ENCODE peak calls at places on chromosomes 7 and 10, in nine cellular contexts. R is Caco-2, D is heart right ventricle, V is small intestine, H is psoas muscle, X is tibial nerve, E is HCT116, B is fibroblast of lung, U is HepG2. F is an unnamed sample. For H3K27me3 and H3K4me1, the result is how much of the 10 kb centered on the place peaks cover.

GRCh38 chr10:90222372-90222771 is 521.0 kb downstream of the KIF20B start:
- DNase-seq in R (no peak), B (peak), H (no peak), U (no peak), D (no peak), X (no peak), V (no peak), E (peak), F (peak)

GRCh38 chr10:33571616-33572015 is 237.1 kb upstream of the NRP1 start:
- DNase-seq in B (peak), E (no peak), H (no peak), V (no peak), X (no peak), U (no peak), D (no peak), R (peak), F (no peak)

GRCh38 chr10:27372095-27372494 is 131.5 kb upstream of the ACBD5 start:
- DNase-seq in B (peak), X (no peak), E (no peak), R (no peak), H (no peak), D (no peak), V (no peak), U (no peak), F (no peak)

GRCh38 chr7:126809188-126809587 is 443.6 kb downstream of the GRM8 start:
- DNase-seq in V (no peak), U (no peak), H (no peak), E (no peak), X (no peak), B (no peak), R (no peak), D (no peak), F (no peak)

GRCh38 chr10:57696641-57697040 is 571.1 kb downstream of the IPMK start:
- DNase-seq in E (no peak), H (no peak), V (no peak), X (no peak), D (no peak), B (peak), R (peak), U (peak), F (no peak)

GRCh38 chr10:117609095-117609821 is 66.7 kb downstream of the EMX2 start:
- DNase-seq in R (peak), B (peak), H (peak), X (peak), V (no peak), U (peak), D (peak), E (no peak), F (peak)

GRCh38 chr10:96910488-96911395 is 78.6 kb downstream of the LCOR start:
- DNase-seq in E (peak), V (peak), H (no peak), X (peak), U (peak), R (peak), B (no peak), D (no peak), F (no peak)

GRCh38 chr7:20152511-20152910 is 64.7 kb downstream of the MACC1 start:
- DNase-seq in V (no peak), H (no peak), D (no peak), B (no peak), X (no peak), E (no peak), R (no peak), U (no peak), F (peak)

GRCh38 chr10:128218161-128218560 is 91.9 kb upstream of the MKI67 start:
- DNase-seq in U (no peak), B (no peak), R (no peak), H (no peak), X (no peak), V (no peak), D (no peak), E (no peak), F (no peak)

GRCh38 chr7:12504144-12504543 is 66.4 kb upstream of the SCIN start:
- DNase-seq in D (no peak), B (no peak), V (no peak), E (no peak), X (no peak), U (no peak), H (no peak), R (no peak), F (no peak)

GRCh38 chr7:27068316-27068715 is 27.5 kb downstream of the HOXA1 start:
- DNase-seq in U (no peak), E (no peak), R (no peak), H (no peak), X (no peak), V (no peak), B (no peak), D (no peak), F (no peak)

GRCh38 chr7:140009735-140010134 is 53.0 kb downstream of the PARP12 start:
- DNase-seq in E (no peak), U (no peak), B (no peak), D (no peak), H (no peak), V (no peak), R (no peak), X (no peak), F (no peak)

GRCh38 chr10:122097935-122098334 is 109.0 kb downstream of the TACC2 start:
- DNase-seq in B (no peak), V (no peak), R (no peak), D (no peak), U (no peak), H (peak), X (no peak), E (no peak), F (no peak)

GRCh38 chr7:85130702-85131101 is 56.2 kb downstream of the SEMA3D start:
- DNase-seq in U (no peak), B (no peak), R (no peak), D (no peak), H (no peak), X (no peak), E (no peak), V (no peak), F (no peak)

GRCh38 chr7:3152714-3153113 is 109.0 kb upstream of the CARD11 start:
- DNase-seq in B (no peak), H (no peak), U (no peak), V (no peak), R (no peak), D (no peak), X (no peak), E (no peak), F (no peak)

GRCh38 chr10:106044511-106044910 is 1120.0 kb downstream of the SORCS1 start:
- DNase-seq in E (no peak), H (no peak), D (no peak), U (no peak), V (no peak), B (no peak), R (no peak), X (no peak), F (no peak)

GRCh38 chr7:2686101-2686500 is 1.9 kb upstream of the AMZ1 start:
- DNase-seq in B (no peak), U (no peak), H (no peak), V (no peak), X (no peak), E (no peak), R (no peak), D (no peak), F (no peak)

GRCh38 chr10:131140606-131141005 is 170.9 kb downstream of the TCERG1L start:
- DNase-seq in X (no peak), E (no peak), D (no peak), U (no peak), B (no peak), V (no peak), R (no peak), H (no peak), F (no peak)

GRCh38 chr10:33056828-33057227 is 98.8 kb upstream of the ITGB1 start:
- DNase-seq in R (no peak), U (no peak), V (no peak), H (no peak), E (no peak), B (no peak), X (no peak), D (no peak), F (no peak)

GRCh38 chr7:51428226-51428887 is 111.7 kb upstream of the COBL start:
- DNase-seq in E (peak), B (no peak), D (no peak), V (peak), U (no peak), R (peak), X (no peak), H (no peak), F (no peak)

GRCh38 chr10:96585726-96586418 is 940 bp downstream of the TM9SF3 start:
- DNase-seq in V (peak), E (no peak), U (no peak), B (no peak), D (no peak), H (no peak), X (no peak), R (no peak), F (no peak)

GRCh38 chr7:73770002-73770859 is at the start of gene CLDN3:
- DNase-seq in E (peak), U (no peak), V (peak), H (peak), R (peak), B (peak), D (no peak), X (no peak), F (no peak)

GRCh38 chr7:76424413-76425111 is at the start of gene ZP3:
- DNase-seq in V (no peak), R (no peak), H (no peak), B (no peak), U (no peak), D (no peak), X (no peak), E (no peak), F (no peak)

GRCh38 chr10:75023074-75023473 is 88.4 kb upstream of the SAMD8 start:
- DNase-seq in V (no peak), R (no peak), E (no peak), X (no peak), H (no peak), U (no peak), D (no peak), B (no peak), F (no peak)

GRCh38 chr7:44757311-44757710 is 8.7 kb downstream of the ZMIZ2 start:
- DNase-seq in V (no peak), U (no peak), B (no peak), R (no peak), X (no peak), E (no peak), D (peak), H (no peak), F (no peak)

GRCh38 chr7:13830604-13830915 is 158.9 kb downstream of the ETV1 start:
- DNase-seq in V (no peak), R (no peak), H (no peak), B (no peak), E (no peak), U (no peak), X (no peak), D (no peak), F (peak)

GRCh38 chr7:134311807-134312206 is 4.9 kb downstream of the SLC35B4 start:
- DNase-seq in V (no peak), H (no peak), X (no peak), D (no peak), R (no peak), U (no peak), B (no peak), E (no peak), F (no peak)

GRCh38 chr7:116528008-116528789 is 3.4 kb downstream of the CAV1 start:
- DNase-seq in R (no peak), H (peak), U (no peak), X (peak), V (no peak), E (peak), D (peak), B (peak), F (peak)

GRCh38 chr7:81616951-81617350 is 152.9 kb downstream of the HGF start:
- DNase-seq in U (no peak), H (no peak), E (peak), R (no peak), D (no peak), X (no peak), V (no peak), B (peak), F (no peak)

GRCh38 chr10:96842896-96843723 is 11.0 kb downstream of the LCOR start:
- DNase-seq in X (no peak), H (no peak), U (peak), D (no peak), R (peak), B (no peak), V (no peak), E (no peak), F (no peak)

GRCh38 chr10:115628616-115629015 is 535.5 kb downstream of the ATRNL1 start:
- DNase-seq in R (no peak), H (no peak), X (no peak), D (no peak), U (no peak), B (no peak), V (no peak), E (no peak), F (no peak)
- H3K27me3 ChIP-seq in R (under half), H (under half), X (under half), D (under half), U (under half), B (under half), V (under half), E (under half), F (under half)

GRCh38 chr7:106282852-106283251 is 1.9 kb downstream of the NAMPT start:
- DNase-seq in V (no peak), X (no peak), H (no peak), D (no peak), R (no peak), E (no peak), B (no peak), U (no peak), F (no peak)

GRCh38 chr7:106279425-106280182 is 5.2 kb downstream of the NAMPT start:
- DNase-seq in B (no peak), R (no peak), E (no peak), D (no peak), X (no peak), U (no peak), H (no peak), V (no peak), F (no peak)

GRCh38 chr7:106281919-106282318 is 2.9 kb downstream of the NAMPT start:
- DNase-seq in U (no peak), B (no peak), D (no peak), R (no peak), X (no peak), E (no peak), V (no peak), H (no peak), F (no peak)

GRCh38 chr7:106282374-106282773 is 2.4 kb downstream of the NAMPT start:
- DNase-seq in D (no peak), H (no peak), X (no peak), R (no peak), E (no peak), V (no peak), U (peak), B (no peak), F (no peak)

GRCh38 chr7:106281127-106281526 is 3.7 kb downstream of the NAMPT start:
- DNase-seq in R (no peak), U (no peak), D (no peak), H (no peak), X (no peak), V (no peak), B (no peak), E (no peak), F (no peak)
- H3K4me1 ChIP-seq in R (under half), U (under half), D (under half), H (half or more), X (under half), V (under half), B (under half), E (under half), F (under half)

GRCh38 chr10:23172429-23172828 is 19.7 kb upstream of the PTF1A start:
- DNase-seq in U (no peak), H (no peak), E (no peak), X (no peak), B (no peak), V (no peak), R (no peak), D (no peak), F (no peak)

GRCh38 chr10:23174974-23175512 is 17.1 kb upstream of the PTF1A start:
- DNase-seq in E (no peak), V (no peak), D (no peak), B (no peak), X (no peak), R (no peak), H (no peak), U (no peak), F (no peak)

GRCh38 chr10:23172846-23173548 is 19.1 kb upstream of the PTF1A start:
- DNase-seq in H (no peak), V (no peak), R (no peak), X (no peak), B (no peak), U (no peak), E (no peak), D (no peak), F (no peak)

GRCh38 chr10:23174075-23174973 is 17.8 kb upstream of the PTF1A start:
- DNase-seq in U (no peak), E (no peak), B (no peak), D (no peak), X (no peak), H (no peak), V (no peak), R (no peak), F (no peak)

GRCh38 chr10:23173549-23174074 is 18.5 kb upstream of the PTF1A start:
- DNase-seq in B (no peak), R (no peak), D (no peak), U (no peak), X (no peak), H (no peak), E (no peak), V (no peak), F (no peak)
- H3K27me3 ChIP-seq in B (under half), R (under half), D (half or more), U (under half), X (under half), H (half or more), E (under half), V (under half), F (under half)

DNA sequence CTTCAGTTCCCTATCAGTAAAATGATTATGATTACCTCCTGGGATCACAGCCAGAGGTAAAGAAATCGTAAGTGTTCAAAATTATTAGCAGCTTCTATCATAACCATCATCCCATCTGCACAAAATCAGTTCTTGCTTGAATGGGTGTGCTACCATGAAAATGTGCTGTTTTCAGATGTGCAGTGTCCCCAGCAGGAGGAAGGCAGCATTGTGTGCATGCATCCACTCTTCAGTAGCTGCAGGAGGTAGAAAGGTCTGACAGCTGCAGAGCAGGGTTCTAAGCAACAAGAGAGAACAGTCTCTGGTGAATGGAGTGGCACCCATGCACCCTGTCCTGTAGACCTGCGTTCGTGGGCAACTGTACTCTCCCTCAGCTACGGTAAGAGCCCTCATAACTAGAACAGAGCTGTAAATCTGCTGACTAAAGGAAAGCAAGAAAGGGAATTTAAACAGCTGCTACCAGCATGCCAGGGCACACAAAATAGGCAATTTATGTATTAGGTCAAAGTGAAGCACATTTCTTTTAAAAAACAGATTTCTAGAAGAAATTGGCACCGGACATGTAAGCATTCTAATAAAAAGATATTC is 21.2 kb downstream of the VSTM2A start:
- DNase-seq in V (no peak), U (no peak), H (no peak), E (no peak), R (no peak), B (no peak), D (no peak), X (no peak), F (no peak)
- H3K4me1 ChIP-seq in V (under half), U (under half), H (under half), E (under half), R (under half), B (under half), D (under half), X (under half), F (under half)

GRCh38 chr7:22330903-22331302 is 26.1 kb downstream of the RAPGEF5 start:
- DNase-seq in X (no peak), V (no peak), D (no peak), E (no peak), R (no peak), H (no peak), U (no peak), B (no peak), F (no peak)
- H3K27me3 ChIP-seq in X (under half), V (under half), D (under half), E (under half), R (under half), H (under half), U (under half), B (under half), F (under half)

GRCh38 chr10:77922551-77923179 is 3.9 kb downstream of the DLG5 start:
- DNase-seq in V (no peak), D (no peak), U (no peak), H (no peak), X (no peak), E (no peak), R (no peak), B (no peak), F (no peak)
- H3K4me1 ChIP-seq in V (under half), D (under half), U (half or more), H (under half), X (under half), E (under half), R (under half), B (under half), F (under half)

DNA sequence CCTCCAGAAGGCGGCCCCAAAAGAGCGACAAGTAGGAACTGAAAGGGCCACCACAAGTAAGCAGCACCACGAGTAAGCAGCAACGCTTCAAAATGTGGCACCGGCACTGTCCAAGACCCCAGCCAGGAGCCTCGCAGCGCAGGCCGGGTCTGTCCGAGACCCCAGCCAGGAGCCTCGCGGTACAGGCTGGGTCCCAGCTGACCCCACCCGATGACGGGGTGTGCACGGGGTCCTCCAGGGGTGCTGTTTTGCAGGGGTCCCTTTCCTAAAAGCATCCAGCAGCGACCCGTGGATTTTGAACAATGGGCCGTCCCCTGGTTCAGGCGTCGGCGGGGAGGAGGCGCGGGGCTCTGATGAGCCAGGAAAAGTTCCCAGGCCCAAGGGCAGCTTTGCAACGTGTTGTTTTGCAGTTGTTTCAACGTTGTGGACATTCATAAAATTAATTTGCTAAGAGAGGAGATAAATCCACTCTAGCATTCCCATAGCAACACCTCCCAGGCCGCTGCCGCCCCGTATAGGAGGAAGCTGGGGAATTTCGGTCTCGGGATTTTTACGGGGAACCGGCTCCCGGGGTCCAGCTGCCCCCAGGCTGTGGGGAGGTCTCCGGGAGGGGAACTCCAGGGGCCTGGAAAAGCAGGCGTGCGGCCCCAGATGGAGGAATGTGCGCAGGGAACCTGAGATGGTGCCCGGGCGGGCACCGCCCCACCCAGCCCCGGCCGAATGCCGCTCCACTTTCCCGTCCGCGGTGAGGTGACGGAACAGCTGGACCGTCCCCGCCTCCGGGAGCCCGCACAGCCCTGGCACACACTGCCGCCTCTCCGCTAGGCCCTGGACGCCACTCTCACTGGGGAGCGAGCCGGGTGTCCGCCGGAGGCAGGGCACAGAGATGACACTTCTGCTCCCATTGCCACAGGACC is 51.7 kb upstream of the PDGFA start:
- DNase-seq in V (no peak), U (no peak), R (no peak), B (no peak), D (no peak), H (no peak), X (no peak), E (no peak), F (no peak)
- H3K27me3 ChIP-seq in V (under half), U (under half), R (under half), B (under half), D (under half), H (half or more), X (under half), E (under half), F (under half)

GRCh38 chr10:60942604-60943269 is 1.2 kb downstream of the RHOBTB1 start:
- DNase-seq in V (peak), U (no peak), D (peak), B (peak), X (peak), H (peak), R (peak), E (no peak), F (peak)
- H3K4me1 ChIP-seq in V (under half), U (under half), D (under half), B (under half), X (under half), H (under half), R (under half), E (under half), F (under half)

F was measured in SJSA1.